ENCODE peak calls at places on chromosomes 4 and X, in nine cellular contexts. Z is stimulated activated CD4-positive, alpha-beta T cell treated with anti-CD3 and anti-CD28 coated beads, Interleukin-1b, Interleukin-23, amount 100 ng/mL, for 48 hours; C is upper lobe of left lung; Q is CD8-positive, alpha-beta T cell; B is neural crest cell; D is kidney tubule cell; U is smooth muscle cell of the brain vasculature; S is CD4-positive, CD25-positive, alpha-beta regulatory T cell; N is naive B cell. H is an unnamed sample.

GRCh38 chrX:319579-320125 is 1.1 kb upstream of the GTPBP6 start:
- DNase-seq in Z (no peak), C (peak; percentile 24), S (no peak), B (no peak), Q (no peak), N (no peak), D (no peak), U (no peak), H (no peak)

GRCh38 chr4:29536745-29537144 is 1183.4 kb upstream of the PCDH7 start:
- DNase-seq in D (no peak), Q (no peak), N (no peak), S (no peak), B (no peak), Z (no peak), U (no peak), C (no peak), H (no peak)

GRCh38 chr4:26420903-26421302 is 69.4 kb downstream of the CCKAR start:
- DNase-seq in D (no peak), Z (no peak), Q (no peak), S (no peak), N (no peak), B (no peak), U (no peak), C (no peak), H (no peak)

GRCh38 chr4:101064541-101065180 is 282.7 kb downstream of the PPP3CA start:
- DNase-seq in Q (no peak), D (no peak), C (no peak), S (no peak), U (no peak), Z (no peak), B (no peak), N (no peak), H (no peak)

GRCh38 chrX:22134681-22135080 is 102.6 kb downstream of the PHEX start:
- DNase-seq in N (no peak), C (no peak), Q (no peak), D (peak; percentile 93), Z (no peak), U (no peak), B (no peak), S (no peak), H (no peak)

GRCh38 chr4:4384837-4385236 is 2.1 kb upstream of the NSG1 start:
- DNase-seq in D (peak; percentile 32), C (no peak), B (no peak), Z (no peak), U (no peak), N (no peak), Q (no peak), S (no peak), H (peak; percentile 16)

GRCh38 chrX:10173331-10173900 is 16.6 kb downstream of the CLCN4 start:
- DNase-seq in S (no peak), Z (no peak), N (no peak), C (no peak), B (no peak), Q (no peak), D (peak; percentile 87), U (peak; percentile 81), H (no peak)

GRCh38 chr4:30718889-30719252 is 1.3 kb upstream of the PCDH7 start:
- DNase-seq in D (peak; percentile 2), Q (no peak), N (no peak), B (peak; percentile 8), Z (no peak), S (no peak), C (no peak), U (no peak), H (no peak)

GRCh38 chr4:48340905-48341775 is at the start of gene SLAIN2:
- DNase-seq in Q (peak; percentile 99), U (peak; percentile 96), S (peak; percentile 94), C (peak; percentile 100), Z (peak; percentile 97), N (peak; percentile 98), B (peak; percentile 100), D (peak; percentile 98), H (peak; percentile 94)

GRCh38 chr4:94690851-94691254 is 66.9 kb upstream of the BMPR1B start:
- DNase-seq in Q (no peak), U (no peak), N (no peak), S (no peak), B (no peak), C (no peak), Z (no peak), D (peak; percentile 64), H (no peak)

GRCh38 chr4:6732441-6733357 is 16.7 kb downstream of the BLOC1S4 start:
- DNase-seq in S (no peak), C (peak; percentile 86), B (no peak), U (peak; percentile 44), D (peak; percentile 71), Q (no peak), Z (no peak), N (no peak), H (no peak)

GRCh38 chrX:2548731-2549423 is 48.1 kb upstream of the DHRSX start:
- DNase-seq in U (no peak), N (no peak), C (no peak), D (no peak), S (no peak), Q (no peak), Z (no peak), B (no peak), H (no peak)

GRCh38 chr4:54384563-54384962 is 155.5 kb downstream of the PDGFRA start:
- DNase-seq in D (peak; percentile 19), Q (no peak), N (no peak), C (no peak), Z (no peak), U (no peak), B (no peak), S (no peak), H (peak; percentile 37)

GRCh38 chr4:179353791-179354190 is 1911.6 kb upstream of the AGA start:
- DNase-seq in B (no peak), Q (no peak), S (no peak), D (no peak), C (no peak), U (no peak), N (no peak), Z (no peak), H (no peak)

GRCh38 chr4:184676093-184676492 is 26.6 kb downstream of the PRIMPOL start:
- DNase-seq in Z (no peak), D (no peak), N (no peak), Q (no peak), B (no peak), S (no peak), U (no peak), C (no peak), H (no peak)

GRCh38 chr4:7646384-7647061 is 211.8 kb upstream of the PSAPL1 start:
- DNase-seq in C (peak; percentile 49), S (no peak), D (no peak), Q (peak; percentile 16), B (no peak), Z (no peak), N (no peak), U (no peak), H (no peak)

GRCh38 chrX:52262195-52262546 is 77.5 kb downstream of the MAGED4 start:
- DNase-seq in B (no peak), D (peak; percentile 5), Z (no peak), S (no peak), C (no peak), Q (no peak), N (no peak), U (no peak), H (no peak)

GRCh38 chr4:77671051-77671450 is 65.4 kb downstream of the CXCL13 start:
- DNase-seq in D (no peak), B (no peak), Q (no peak), S (no peak), Z (no peak), U (no peak), N (no peak), C (no peak), H (no peak)

GRCh38 chr4:105158837-105159236 is 12.2 kb downstream of the TET2 start:
- DNase-seq in N (no peak), C (peak; percentile 67), Z (no peak), B (no peak), Q (no peak), S (no peak), U (no peak), D (peak; percentile 44), H (no peak)

GRCh38 chr4:153112071-153112460 is 92.2 kb upstream of the TRIM2 start:
- DNase-seq in Q (peak; percentile 25), N (peak; percentile 46), Z (peak; percentile 61), C (no peak), U (no peak), D (no peak), B (no peak), S (no peak), H (no peak)

GRCh38 chr4:110196871-110197420 is 1.5 kb downstream of the ELOVL6 start:
- DNase-seq in Z (peak; percentile 62), N (peak; percentile 58), B (peak; percentile 46), Q (peak; percentile 35), D (no peak), U (no peak), S (peak; percentile 35), C (peak; percentile 44), H (peak; percentile 63)

GRCh38 chr4:97028785-97029184 is 1114.5 kb downstream of the STPG2 start:
- DNase-seq in B (no peak), D (no peak), N (no peak), C (no peak), Q (no peak), Z (no peak), S (no peak), U (no peak), H (no peak)

GRCh38 chr4:124717101-124717500 is 4.6 kb upstream of the ANKRD50 start:
- DNase-seq in U (no peak), Q (no peak), Z (no peak), D (no peak), N (no peak), S (no peak), B (no peak), C (no peak), H (no peak)

GRCh38 chr4:134708026-134708425 is 506.4 kb upstream of the PABPC4L start:
- DNase-seq in B (no peak), D (no peak), N (no peak), C (no peak), Z (no peak), S (no peak), U (no peak), Q (no peak), H (no peak)

GRCh38 chrX:30992381-30992904 is 79.4 kb downstream of the FTHL17 start:
- DNase-seq in Z (no peak), B (no peak), D (no peak), U (no peak), C (no peak), S (no peak), Q (no peak), N (no peak), H (peak; percentile 43)

GRCh38 chr4:6197433-6198174 is 2.7 kb downstream of the JAKMIP1 start:
- DNase-seq in C (no peak), U (no peak), D (no peak), Z (no peak), Q (no peak), N (no peak), S (no peak), B (no peak), H (no peak)

GRCh38 chr4:152981278-152981677 is 45.2 kb downstream of the FHDC1 start:
- DNase-seq in C (no peak), N (no peak), U (no peak), Z (no peak), Q (no peak), D (peak; percentile 93), S (no peak), B (no peak), H (no peak)

GRCh38 chrX:37763400-37763799 is 16.5 kb upstream of the CYBB start:
- DNase-seq in N (peak; percentile 30), U (no peak), Z (no peak), Q (no peak), D (no peak), B (no peak), C (no peak), S (no peak), H (no peak)

H was measured in KBM-7.